ENCODE peak calls at places on chromosomes 3 and 15, in five cellular contexts. G is Caco-2, D is HFFc6, C is H54, U is HTR-8/SVneo. L is an unnamed sample.

GRCh38 chr15:57429098-57429497 is 52.8 kb downstream of the CGNL1 start:
- DNase-seq in G (no peak), D (no peak), C (no peak), U (no peak), L (no peak)

GRCh38 chr3:144364797-144365196 is 393.2 kb downstream of the DIPK2A start:
- DNase-seq in G (no peak), D (no peak), C (no peak), U (peak; percentile 4), L (peak; percentile 4)

GRCh38 chr3:74643636-74644035 is 29.2 kb upstream of the CNTN3 start:
- DNase-seq in G (no peak), D (no peak), C (no peak), U (no peak), L (no peak)

GRCh38 chr3:166195808-166196207 is 358.6 kb upstream of the BCHE start:
- DNase-seq in G (no peak), D (no peak), C (no peak), U (no peak), L (no peak)

GRCh38 chr3:13021141-13021933 is 51.9 kb downstream of the IQSEC1 start:
- DNase-seq in G (no peak), D (no peak), C (no peak), U (no peak), L (no peak)

GRCh38 chr3:57923101-57923500 is 85.1 kb upstream of the FLNB start:
- DNase-seq in G (no peak), D (no peak), C (no peak), U (no peak), L (no peak)

GRCh38 chr3:107412376-107412775 is 35.1 kb downstream of the CCDC54 start:
- DNase-seq in G (no peak), D (peak; percentile 66), C (no peak), U (no peak), L (no peak)

GRCh38 chr3:151544164-151544548 is 83.3 kb upstream of the IGSF10 start:
- DNase-seq in G (no peak), D (no peak), C (no peak), U (peak; percentile 21), L (no peak)

GRCh38 chr3:153209596-153209995 is 47.6 kb downstream of the RAP2B start:
- DNase-seq in G (peak; percentile 47), D (peak; percentile 54), C (peak; percentile 73), U (peak; percentile 26), L (peak; percentile 62)

GRCh38 chr15:63600001-63600645 is 2.9 kb downstream of the FBXL22 start:
- DNase-seq in G (no peak), D (no peak), C (no peak), U (no peak), L (peak; percentile 41)

GRCh38 chr3:9248232-9249191 is 934 bp downstream of the SRGAP3 start:
- DNase-seq in G (no peak), D (no peak), C (no peak), U (no peak), L (no peak)

GRCh38 chr3:15753056-15753710 is 44.6 kb downstream of the ANKRD28 start:
- DNase-seq in G (no peak), D (no peak), C (no peak), U (no peak), L (no peak)

GRCh38 chr3:131960324-131960723 is 74.5 kb downstream of the CPNE4 start:
- DNase-seq in G (no peak), D (no peak), C (no peak), U (no peak), L (no peak)

GRCh38 chr3:11565932-11566331 is 77.8 kb downstream of the VGLL4 start:
- DNase-seq in G (no peak), D (no peak), C (no peak), U (no peak), L (no peak)

GRCh38 chr15:100771745-100772144 is 107.9 kb upstream of the ALDH1A3 start:
- DNase-seq in G (no peak), D (no peak), C (no peak), U (no peak), L (peak; percentile 3)

GRCh38 chr15:25797511-25798206 is 65.5 kb downstream of the ATP10A start:
- DNase-seq in G (no peak), D (peak; percentile 10), C (no peak), U (no peak), L (no peak)

GRCh38 chr15:57751177-57751800 is 44.8 kb downstream of the POLR2M start:
- DNase-seq in G (peak; percentile 29), D (peak; percentile 63), C (no peak), U (peak; percentile 42), L (peak; percentile 36)

GRCh38 chr15:71052356-71052755 is 62.9 kb upstream of the THSD4 start:
- DNase-seq in G (no peak), D (peak; percentile 69), C (no peak), U (no peak), L (peak; percentile 15)

GRCh38 chr3:34533468-34533867 is 735.0 kb downstream of the PDCD6IP start:
- DNase-seq in G (no peak), D (no peak), C (no peak), U (no peak), L (no peak)